ENCODE peak calls at places on chromosomes 4 and X, in six cellular contexts. One of them, this sample, is unnamed.

GRCh38 chr4:8871417-8872401 is at the start of gene HMX1:
- DNase-seq in A549: peak
- DNase-seq in NB4: no peak
- DNase-seq in left lung: no peak
- DNase-seq in ovary: no peak
- DNase-seq in AG10803: no peak
- DNase-seq in this sample: peak

GRCh38 chr4:145387079-145387478 is 94.6 kb upstream of the SMAD1 start:
- DNase-seq in NB4: no peak
- DNase-seq in left lung: no peak
- DNase-seq in ovary: no peak
- DNase-seq in AG10803: no peak
- DNase-seq in A549: no peak
- DNase-seq in this sample: no peak

GRCh38 chr4:5545271-5545670 is 163.1 kb downstream of the EVC2 start:
- DNase-seq in ovary: no peak
- DNase-seq in left lung: no peak
- DNase-seq in A549: no peak
- DNase-seq in AG10803: no peak
- DNase-seq in NB4: no peak
- DNase-seq in this sample: no peak

GRCh38 chr4:22483551-22483981 is 32.3 kb downstream of the ADGRA3 start:
- DNase-seq in ovary: no peak
- DNase-seq in A549: no peak
- DNase-seq in left lung: no peak
- DNase-seq in AG10803: peak
- DNase-seq in NB4: peak
- DNase-seq in this sample: no peak

GRCh38 chr4:7737268-7737645 is 202.4 kb downstream of the AFAP1 start:
- DNase-seq in ovary: no peak
- DNase-seq in AG10803: no peak
- DNase-seq in left lung: no peak
- DNase-seq in A549: no peak
- DNase-seq in NB4: no peak
- DNase-seq in this sample: no peak

GRCh38 chr4:118954246-118954645 is 65.6 kb downstream of the SYNPO2 start:
- DNase-seq in NB4: peak
- DNase-seq in AG10803: peak
- DNase-seq in ovary: no peak
- DNase-seq in A549: no peak
- DNase-seq in left lung: no peak
- DNase-seq in this sample: no peak

GRCh38 chr4:122652379-122652778 is 31.5 kb upstream of the IL21 start:
- DNase-seq in left lung: no peak
- DNase-seq in AG10803: peak
- DNase-seq in A549: peak
- DNase-seq in NB4: peak
- DNase-seq in ovary: no peak
- DNase-seq in this sample: peak

GRCh38 chrX:53717205-53717604 is 30.7 kb upstream of the HUWE1 start:
- DNase-seq in NB4: no peak
- DNase-seq in A549: no peak
- DNase-seq in AG10803: no peak
- DNase-seq in left lung: no peak
- DNase-seq in ovary: no peak
- DNase-seq in this sample: peak

GRCh38 chr4:123939621-123940020 is 543.0 kb downstream of the SPRY1 start:
- DNase-seq in A549: no peak
- DNase-seq in ovary: no peak
- DNase-seq in AG10803: peak
- DNase-seq in NB4: no peak
- DNase-seq in left lung: no peak
- DNase-seq in this sample: no peak

GRCh38 chrX:111445485-111445884 is 33.5 kb upstream of the DCX start:
- DNase-seq in NB4: peak
- DNase-seq in A549: peak
- DNase-seq in AG10803: peak
- DNase-seq in left lung: no peak
- DNase-seq in ovary: no peak
- DNase-seq in this sample: no peak

GRCh38 chr4:128590773-128591172 is 218.7 kb upstream of the JADE1 start:
- DNase-seq in NB4: no peak
- DNase-seq in AG10803: no peak
- DNase-seq in left lung: no peak
- DNase-seq in A549: no peak
- DNase-seq in ovary: no peak
- DNase-seq in this sample: no peak

GRCh38 chr4:169640261-169640880 is 20.0 kb downstream of the CLCN3 start:
- DNase-seq in ovary: no peak
- DNase-seq in AG10803: peak
- DNase-seq in left lung: no peak
- DNase-seq in NB4: no peak
- DNase-seq in A549: no peak
- DNase-seq in this sample: no peak

GRCh38 chr4:151717271-151717670 is 43.5 kb downstream of the GATB start:
- DNase-seq in NB4: no peak
- DNase-seq in ovary: no peak
- DNase-seq in left lung: no peak
- DNase-seq in AG10803: no peak
- DNase-seq in A549: no peak
- DNase-seq in this sample: no peak

GRCh38 chr4:139675651-139676050 is 10.0 kb downstream of the MGST2 start:
- DNase-seq in NB4: peak
- DNase-seq in left lung: no peak
- DNase-seq in ovary: no peak
- DNase-seq in A549: no peak
- DNase-seq in AG10803: no peak
- DNase-seq in this sample: no peak

GRCh38 chr4:171067422-171067821 is 745.8 kb upstream of the GALNTL6 start:
- DNase-seq in AG10803: no peak
- DNase-seq in NB4: peak
- DNase-seq in left lung: no peak
- DNase-seq in ovary: no peak
- DNase-seq in A549: no peak
- DNase-seq in this sample: no peak

GRCh38 chrX:82141942-82142341 is 940.0 kb downstream of the SH3BGRL start:
- DNase-seq in left lung: no peak
- DNase-seq in ovary: no peak
- DNase-seq in NB4: peak
- DNase-seq in A549: no peak
- DNase-seq in AG10803: no peak
- DNase-seq in this sample: no peak

GRCh38 chr4:144583658-144584057 is 62.3 kb upstream of the HHIP start:
- DNase-seq in AG10803: peak
- DNase-seq in A549: no peak
- DNase-seq in left lung: no peak
- DNase-seq in NB4: no peak
- DNase-seq in ovary: no peak
- DNase-seq in this sample: no peak

GRCh38 chrX:111823068-111823467 is 52.9 kb upstream of the TRPC5OS start:
- DNase-seq in NB4: peak
- DNase-seq in ovary: no peak
- DNase-seq in A549: peak
- DNase-seq in left lung: no peak
- DNase-seq in AG10803: peak
- DNase-seq in this sample: peak

GRCh38 chrX:10011991-10012390 is 44.8 kb downstream of the CLDN34 start:
- DNase-seq in left lung: no peak
- DNase-seq in A549: no peak
- DNase-seq in AG10803: no peak
- DNase-seq in NB4: peak
- DNase-seq in ovary: no peak
- DNase-seq in this sample: no peak

GRCh38 chrX:15761564-15762191 is 23.6 kb downstream of the CA5B start:
- DNase-seq in ovary: no peak
- DNase-seq in A549: peak
- DNase-seq in left lung: no peak
- DNase-seq in NB4: peak
- DNase-seq in AG10803: peak
- DNase-seq in this sample: peak
- TF ChIP-seq CTCF in ovary: no peak
- TF ChIP-seq CTCF in A549: peak
- TF ChIP-seq CTCF in left lung: peak
- TF ChIP-seq CTCF in NB4: peak
- TF ChIP-seq CTCF in AG10803: peak
- TF ChIP-seq CTCF in this sample: no peak

GRCh38 chr4:1661695-1662094 is 22.4 kb downstream of the FAM53A start:
- DNase-seq in left lung: no peak
- DNase-seq in ovary: no peak
- DNase-seq in NB4: no peak
- DNase-seq in AG10803: no peak
- DNase-seq in A549: no peak
- DNase-seq in this sample: no peak
- TF ChIP-seq CTCF in left lung: no peak
- TF ChIP-seq CTCF in ovary: no peak
- TF ChIP-seq CTCF in NB4: no peak
- TF ChIP-seq CTCF in AG10803: no peak
- TF ChIP-seq CTCF in A549: no peak
- TF ChIP-seq CTCF in this sample: no peak

GRCh38 chrX:85627363-85627762 is 247.9 kb upstream of the POF1B start:
- DNase-seq in NB4: no peak
- DNase-seq in A549: no peak
- DNase-seq in AG10803: no peak
- DNase-seq in left lung: no peak
- DNase-seq in ovary: no peak
- DNase-seq in this sample: no peak
- TF ChIP-seq CTCF in NB4: no peak
- TF ChIP-seq CTCF in A549: no peak
- TF ChIP-seq CTCF in AG10803: peak
- TF ChIP-seq CTCF in left lung: no peak
- TF ChIP-seq CTCF in ovary: no peak
- TF ChIP-seq CTCF in this sample: peak

DNA sequence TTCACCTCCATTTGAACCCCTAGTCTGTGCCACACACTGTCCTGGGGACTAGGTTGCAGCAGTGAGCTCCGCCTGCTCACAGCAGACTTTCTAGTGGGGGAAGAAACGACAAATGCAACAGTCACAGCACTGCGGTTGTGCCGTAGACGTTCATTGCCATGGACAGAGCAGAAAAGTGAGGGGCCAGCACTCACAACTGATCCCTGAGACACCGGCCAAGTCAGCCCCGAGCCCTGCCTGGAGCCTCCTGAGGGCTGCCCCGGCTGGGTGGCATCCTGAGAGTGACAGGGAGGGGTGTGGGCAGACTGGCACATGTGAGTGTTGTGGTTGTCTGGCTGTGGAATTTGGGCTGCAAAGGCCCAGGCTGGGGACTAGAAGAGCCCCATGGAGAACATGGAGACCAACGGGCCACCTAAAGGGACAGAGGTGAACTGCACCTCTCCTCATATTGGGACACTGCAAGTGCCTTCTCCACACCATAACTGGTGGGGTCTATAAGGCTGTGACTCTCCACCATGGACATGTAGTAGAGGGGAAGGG is 4.6 kb downstream of the DUSP9 start:
- DNase-seq in left lung: no peak
- DNase-seq in AG10803: no peak
- DNase-seq in NB4: peak
- DNase-seq in A549: peak
- DNase-seq in ovary: no peak
- DNase-seq in this sample: no peak
- TF ChIP-seq CTCF in left lung: peak
- TF ChIP-seq CTCF in AG10803: peak
- TF ChIP-seq CTCF in NB4: peak
- TF ChIP-seq CTCF in A549: no peak
- TF ChIP-seq CTCF in ovary: no peak
- TF ChIP-seq CTCF in this sample: no peak

DNA sequence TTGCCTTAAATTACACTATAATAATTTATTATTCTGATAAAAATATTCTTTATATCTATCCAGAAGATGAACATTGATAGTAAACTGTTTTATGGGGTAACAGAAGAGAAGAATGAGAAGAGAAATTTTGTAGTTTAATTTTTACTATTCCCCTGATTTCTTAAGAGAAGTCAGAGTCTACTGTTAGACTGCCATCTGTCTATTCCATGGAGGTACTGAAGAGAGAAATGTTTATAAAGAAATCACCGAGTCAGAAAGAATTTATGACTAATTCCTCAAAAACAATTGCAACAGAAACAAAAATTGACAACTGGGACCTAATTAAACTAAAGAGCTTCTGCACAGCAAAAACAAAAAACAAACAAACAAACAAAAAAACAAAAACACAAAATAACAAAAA is 149.9 kb downstream of the FGF16 start:
- DNase-seq in NB4: peak
- DNase-seq in ovary: no peak
- DNase-seq in AG10803: peak
- DNase-seq in left lung: no peak
- DNase-seq in A549: peak
- DNase-seq in this sample: no peak
- TF ChIP-seq CTCF in NB4: no peak
- TF ChIP-seq CTCF in ovary: no peak
- TF ChIP-seq CTCF in AG10803: peak
- TF ChIP-seq CTCF in left lung: no peak
- TF ChIP-seq CTCF in A549: peak
- TF ChIP-seq CTCF in this sample: no peak